ENCODE peak calls at places on chromosomes 6 and 20, in six cellular contexts. R is GM12892; A is memory B cell; S is neural crest cell; O is activated CD4-positive, CD25-positive, alpha-beta regulatory T cell treated with anti-CD3 and anti-CD28 coated beads, Interleukin-2, amount 50 U/mL, for 16 hours; E is H1. G is an unnamed sample.

GRCh38 chr6:73873081-73873480 is 177.1 kb downstream of the CD109 start:
- DNase-seq in R (no peak), A (no peak), S (no peak), E (no peak), O (no peak), G (no peak)

GRCh38 chr20:4681971-4682370 is 39.7 kb upstream of the PRND start:
- DNase-seq in E (no peak), A (no peak), R (no peak), O (no peak), S (no peak), G (no peak)

GRCh38 chr20:63287697-63288580 is 5.0 kb upstream of the COL20A1 start:
- DNase-seq in O (no peak), A (no peak), S (no peak), R (no peak), E (no peak), G (no peak)

GRCh38 chr20:61543931-61544745 is 292.1 kb downstream of the CDH4 start:
- DNase-seq in A (no peak), O (no peak), E (no peak), R (no peak), S (no peak), G (no peak)

GRCh38 chr20:59221049-59221748 is 57.6 kb downstream of the ZNF831 start:
- DNase-seq in R (no peak), S (no peak), A (no peak), E (no peak), O (no peak), G (no peak)

GRCh38 chr6:162817196-162817595 is 89.4 kb downstream of the PACRG start:
- DNase-seq in R (no peak), E (no peak), O (no peak), S (no peak), A (no peak), G (no peak)

GRCh38 chr6:73525546-73526330 is 4.9 kb upstream of the EEF1A1 start:
- DNase-seq in S (no peak), E (no peak), O (no peak), A (no peak), R (no peak), G (no peak)

GRCh38 chr20:13995841-13996240 is 525 bp downstream of the MACROD2 start:
- DNase-seq in R (no peak), O (no peak), S (peak; percentile 26), A (no peak), E (no peak), G (peak; percentile 65)

GRCh38 chr6:140316966-140317365 is 942.5 kb upstream of the CITED2 start:
- DNase-seq in S (no peak), A (no peak), O (no peak), E (no peak), R (no peak), G (no peak)

GRCh38 chr20:8798505-8798904 is 270.4 kb upstream of the PLCB4 start:
- DNase-seq in O (no peak), S (no peak), E (no peak), A (no peak), R (no peak), G (no peak)

GRCh38 chr6:131937703-131938631 is 13.2 kb downstream of the CCN2 start:
- DNase-seq in E (no peak), O (no peak), R (no peak), S (no peak), A (no peak), G (no peak)

GRCh38 chr6:85418059-85418458 is 31.8 kb upstream of the NT5E start:
- DNase-seq in O (no peak), E (no peak), S (no peak), R (no peak), A (no peak), G (no peak)

GRCh38 chr20:44187054-44187762 is at the start of gene JPH2:
- DNase-seq in A (no peak), O (no peak), R (no peak), S (peak; percentile 8), E (no peak), G (no peak)

GRCh38 chr20:18019068-18019467 is 38.6 kb downstream of the OVOL2 start:
- DNase-seq in R (peak; percentile 37), E (no peak), O (no peak), S (no peak), A (no peak), G (peak; percentile 71)

GRCh38 chr20:51237278-51237677 is 214.4 kb upstream of the KCNG1 start:
- DNase-seq in O (no peak), E (no peak), R (no peak), S (no peak), A (no peak), G (no peak)

GRCh38 chr20:34363062-34364012 is at the start of gene ITCH:
- DNase-seq in R (peak; percentile 95), A (peak; percentile 89), E (peak; percentile 93), O (peak; percentile 85), S (peak; percentile 97), G (peak; percentile 98)

GRCh38 chr6:110054664-110055386 is 76.7 kb downstream of the GPR6 start:
- DNase-seq in E (no peak), S (no peak), O (no peak), R (no peak), A (no peak), G (no peak)

GRCh38 chr6:165674155-165675029 is 11.4 kb upstream of the PDE10A start:
- DNase-seq in R (no peak), S (no peak), A (no peak), E (no peak), O (no peak), G (no peak)

GRCh38 chr6:166258854-166259276 is 49.3 kb downstream of the PRR18 start:
- DNase-seq in S (no peak), O (no peak), A (no peak), R (no peak), E (no peak), G (no peak)

GRCh38 chr6:25404693-25405169 is 125.6 kb downstream of the CARMIL1 start:
- DNase-seq in O (no peak), S (no peak), E (no peak), A (no peak), R (peak; percentile 9), G (no peak)

GRCh38 chr6:14734416-14735340 is 511.2 kb upstream of the JARID2 start:
- DNase-seq in O (no peak), A (peak; percentile 29), R (no peak), E (no peak), S (no peak), G (no peak)

GRCh38 chr20:22321191-22321590 is 263.2 kb downstream of the FOXA2 start:
- DNase-seq in R (no peak), E (no peak), S (no peak), A (no peak), O (no peak), G (no peak)

GRCh38 chr6:16883414-16883813 is 122.2 kb upstream of the ATXN1 start:
- DNase-seq in R (no peak), E (no peak), O (no peak), A (no peak), S (no peak), G (no peak)

GRCh38 chr20:43516251-43516824 is 8.8 kb downstream of the L3MBTL1 start:
- DNase-seq in A (no peak), E (no peak), R (no peak), S (no peak), O (no peak), G (no peak)

GRCh38 chr6:5045417-5045816 is 39.7 kb upstream of the PPP1R3G start:
- DNase-seq in R (no peak), O (no peak), A (no peak), S (no peak), E (no peak), G (no peak)

GRCh38 chr6:144559865-144560603 is 274.9 kb downstream of the UTRN start:
- DNase-seq in E (no peak), O (no peak), R (no peak), S (no peak), A (no peak), G (peak; percentile 4)

GRCh38 chr6:29800254-29800653 is 27.4 kb upstream of the HLA-G start:
- DNase-seq in A (no peak), E (no peak), R (no peak), S (no peak), O (no peak), G (no peak)

GRCh38 chr6:139149383-139149782 is 14.5 kb downstream of the HECA start:
- DNase-seq in E (no peak), R (no peak), O (no peak), S (no peak), A (no peak), G (no peak)

GRCh38 chr20:45290677-45291355 is 15.8 kb upstream of the RBPJL start:
- DNase-seq in R (peak; percentile 53), O (no peak), S (peak; percentile 85), E (peak; percentile 65), A (peak; percentile 70), G (peak; percentile 89)

GRCh38 chr6:16040282-16040974 is 88.5 kb upstream of the MYLIP start:
- DNase-seq in R (no peak), S (no peak), O (no peak), E (no peak), A (no peak), G (no peak)

GRCh38 chr6:25052181-25052580 is 116.4 kb upstream of the RIPOR2 start:
- DNase-seq in S (no peak), R (no peak), A (no peak), E (no peak), O (no peak), G (no peak)

G was measured in HuH-7.5.